ENCODE peak calls at places on chromosomes 13 and 19, in six cellular contexts. N is DMS 273 treated with DMSO at 0.1 percent for 48 hours; G is glomerular endothelial cell; B is fibroblast of the conjunctiva; Z is stimulated activated CD4-positive, alpha-beta T cell treated with anti-CD3 and anti-CD28 coated beads, Interleukin-4, amount 100 ng/mL, for 1 hour; X is hypothalamus. J is an unnamed sample.

GRCh38 chr13:111559612-111560423 is 239.4 kb downstream of the TEX29 start:
- DNase-seq in G (no peak), X (no peak), Z (no peak), B (no peak), N (no peak), J (no peak)

GRCh38 chr13:111584101-111584500 is 263.7 kb downstream of the TEX29 start:
- DNase-seq in G (no peak), N (no peak), B (no peak), X (no peak), Z (no peak), J (no peak)

GRCh38 chr13:112207124-112207523 is 140.2 kb downstream of the SOX1 start:
- DNase-seq in B (no peak), Z (no peak), X (no peak), N (no peak), G (no peak), J (no peak)

GRCh38 chr13:93496985-93497673 is 270.5 kb downstream of the GPC6 start:
- DNase-seq in B (no peak), Z (no peak), N (peak), X (no peak), G (no peak), J (peak)

GRCh38 chr13:29362849-29363604 is 232.5 kb downstream of the SLC7A1 start:
- DNase-seq in N (peak), G (peak), Z (peak), X (peak), B (peak), J (peak)

GRCh38 chr19:16417660-16418596 is 53.8 kb downstream of the EPS15L1 start:
- DNase-seq in G (no peak), X (peak), N (no peak), Z (peak), B (no peak), J (no peak)

GRCh38 chr19:4477034-4477801 is 5.1 kb downstream of the HDGFL2 start:
- DNase-seq in G (no peak), X (no peak), B (no peak), Z (no peak), N (no peak), J (no peak)

GRCh38 chr19:55484571-55485438 is at the start of gene NAT14:
- DNase-seq in G (no peak), X (peak), Z (peak), B (no peak), N (no peak), J (peak)

GRCh38 chr13:109819851-109820250 is 33.5 kb upstream of the IRS2 start:
- DNase-seq in X (no peak), G (no peak), N (no peak), Z (no peak), B (no peak), J (no peak)

GRCh38 chr19:2846180-2846935 is 5.1 kb downstream of the ZNF555 start:
- DNase-seq in G (no peak), N (no peak), X (no peak), Z (no peak), B (no peak), J (no peak)

GRCh38 chr13:37319041-37319443 is 213.6 kb upstream of the CSNK1A1L start:
- DNase-seq in B (no peak), G (no peak), N (no peak), Z (no peak), X (no peak), J (no peak)

GRCh38 chr13:42373048-42373812 is 101.3 kb downstream of the AKAP11 start:
- DNase-seq in G (no peak), B (no peak), N (no peak), X (no peak), Z (no peak), J (no peak)

GRCh38 chr13:107678075-107678689 is 537.2 kb downstream of the LIG4 start:
- DNase-seq in X (no peak), N (no peak), B (no peak), G (no peak), Z (no peak), J (no peak)

GRCh38 chr13:102198418-102199322 is 203.2 kb downstream of the FGF14 start:
- DNase-seq in B (no peak), Z (no peak), G (no peak), N (no peak), X (no peak), J (no peak)

GRCh38 chr19:925912-926594 is at the start of gene ARID3A:
- DNase-seq in B (no peak), N (no peak), G (no peak), X (no peak), Z (no peak), J (no peak)

GRCh38 chr19:43957891-43958290 is 6.9 kb downstream of the ZNF221 start:
- DNase-seq in G (no peak), N (no peak), Z (no peak), X (no peak), B (peak), J (no peak)

GRCh38 chr13:31476266-31476665 is 263.1 kb upstream of the RXFP2 start:
- DNase-seq in X (no peak), N (no peak), Z (no peak), B (no peak), G (no peak), J (no peak)

GRCh38 chr19:51338563-51339312 is 3.2 kb downstream of the VSIG10L start:
- DNase-seq in Z (peak), N (peak), B (no peak), X (peak), G (no peak), J (no peak)

GRCh38 chr19:1168877-1169791 is 4.9 kb downstream of the SBNO2 start:
- DNase-seq in Z (no peak), B (peak), G (no peak), N (no peak), X (no peak), J (no peak)

GRCh38 chr19:30174357-30174645 is 197.9 kb upstream of the ZNF536 start:
- DNase-seq in N (no peak), B (no peak), X (no peak), Z (no peak), G (no peak), J (no peak)

GRCh38 chr19:6768236-6768785 is 1.1 kb upstream of the SH2D3A start:
- DNase-seq in X (no peak), N (no peak), B (no peak), G (no peak), Z (no peak), J (no peak)

GRCh38 chr13:99087954-99088491 is 110.2 kb upstream of the DOCK9 start:
- DNase-seq in Z (peak), N (no peak), G (no peak), X (peak), B (no peak), J (no peak)

GRCh38 chr19:19651076-19651475 is 7.6 kb upstream of the GMIP start:
- DNase-seq in N (no peak), X (peak), Z (no peak), B (no peak), G (no peak), J (no peak)

GRCh38 chr19:13334801-13335481 is 171.3 kb downstream of the CACNA1A start:
- DNase-seq in N (no peak), X (no peak), B (no peak), Z (no peak), G (no peak), J (no peak)

GRCh38 chr13:31174018-31174417 is 12.3 kb upstream of the HSPH1 start:
- DNase-seq in G (no peak), N (no peak), X (peak), B (no peak), Z (no peak), J (no peak)

GRCh38 chr13:52455677-52456041 is 381 bp downstream of the CKAP2 start:
- DNase-seq in G (no peak), X (peak), B (no peak), Z (peak), N (peak), J (peak)

GRCh38 chr13:26500618-26501320 is 56.7 kb upstream of the WASF3 start:
- DNase-seq in X (no peak), N (no peak), G (no peak), Z (no peak), B (no peak), J (no peak)

GRCh38 chr19:17555929-17556813 is 722 bp downstream of the COLGALT1 start:
- DNase-seq in G (no peak), X (peak), B (peak), N (peak), Z (peak), J (no peak)

GRCh38 chr19:43450545-43450997 is 14.8 kb downstream of the LYPD3 start:
- DNase-seq in B (no peak), G (no peak), N (no peak), X (no peak), Z (no peak), J (no peak)

GRCh38 chr19:2273356-2274184 is 8.4 kb downstream of the PEAK3 start:
- DNase-seq in G (no peak), B (peak), Z (peak), N (no peak), X (peak), J (peak)

GRCh38 chr13:35485451-35485850 is 9.0 kb upstream of the MAB21L1 start:
- DNase-seq in X (no peak), Z (no peak), G (no peak), N (peak), B (no peak), J (peak)

GRCh38 chr19:55640043-55640576 is 692 bp upstream of the ZNF580 start:
- DNase-seq in Z (peak), B (no peak), N (no peak), X (peak), G (no peak), J (peak)

GRCh38 chr19:903266-903797 is 9.7 kb downstream of the R3HDM4 start:
- DNase-seq in Z (no peak), N (no peak), G (no peak), X (no peak), B (no peak), J (no peak)

GRCh38 chr13:40564342-40564997 is 102.0 kb downstream of the FOXO1 start:
- DNase-seq in N (no peak), Z (no peak), X (no peak), B (no peak), G (no peak), J (no peak)

J was measured in NCI-H1694 treated with DMSO at 0.1 percent for 48 hours.